ENCODE peak calls at places on chromosomes 2 and 18, in nine cellular contexts. I is Caki2; N is GDM1; U is GM03348; M is activated T-cell treated with anti-CD3 and anti-CD28 coated beads, Interleukin-2, amount 50 U/mL, for 48 hours; E is epithelial cell of esophagus; Q is stimulated activated CD4-positive, alpha-beta T cell treated with anti-CD3 and anti-CD28 coated beads, Interleukin-15, amount 100 ng/mL, for 1 hour; Y is upper lobe of right lung; D is H4. P is an unnamed sample.

GRCh38 chr2:137715731-137716191 is 248.5 kb upstream of the HNMT start:
- DNase-seq in I (no peak), N (no peak), U (no peak), M (no peak), E (no peak), Q (no peak), Y (no peak), D (no peak), P (no peak)

GRCh38 chr2:54757496-54757895 is 34.0 kb downstream of the EML6 start:
- DNase-seq in I (no peak), N (peak; percentile 9), U (no peak), M (no peak), E (peak; percentile 39), Q (no peak), Y (no peak), D (no peak), P (no peak)

GRCh38 chr18:28854964-28855363 is 678.0 kb upstream of the CDH2 start:
- DNase-seq in I (no peak), N (no peak), U (no peak), M (no peak), E (peak; percentile 63), Q (no peak), Y (no peak), D (peak; percentile 28), P (no peak)

GRCh38 chr2:228658998-228659397 is 477.5 kb upstream of the SPHKAP start:
- DNase-seq in I (no peak), N (no peak), U (peak; percentile 5), M (no peak), E (peak; percentile 9), Q (no peak), Y (no peak), D (peak; percentile 71), P (no peak)

GRCh38 chr2:26570083-26570430 is 71.1 kb downstream of the CIB4 start:
- DNase-seq in I (no peak), N (no peak), U (no peak), M (no peak), E (no peak), Q (no peak), Y (peak; percentile 21), D (no peak), P (no peak)

GRCh38 chr2:227570615-227571014 is 28.1 kb upstream of the SCYGR2 start:
- DNase-seq in I (no peak), N (no peak), U (no peak), M (no peak), E (no peak), Q (no peak), Y (no peak), D (no peak), P (no peak)

GRCh38 chr2:6177796-6178195 is 485.6 kb downstream of the SOX11 start:
- DNase-seq in I (no peak), N (no peak), U (no peak), M (no peak), E (no peak), Q (no peak), Y (no peak), D (no peak), P (no peak)

GRCh38 chr2:12506846-12507245 is 209.9 kb upstream of the TRIB2 start:
- DNase-seq in I (no peak), N (no peak), U (no peak), M (no peak), E (no peak), Q (no peak), Y (no peak), D (no peak), P (no peak)

GRCh38 chr18:80159713-80160636 is 50.9 kb downstream of the ADNP2 start:
- DNase-seq in I (no peak), N (no peak), U (no peak), M (peak; percentile 58), E (no peak), Q (no peak), Y (peak; percentile 76), D (no peak), P (no peak)

GRCh38 chr2:69565431-69565839 is 78.1 kb downstream of the AAK1 start:
- DNase-seq in I (peak; percentile 39), N (peak; percentile 27), U (peak; percentile 36), M (peak; percentile 83), E (peak; percentile 43), Q (peak; percentile 42), Y (peak; percentile 73), D (peak; percentile 41), P (no peak)

GRCh38 chr2:156333951-156334495 is 1.5 kb upstream of the NR4A2 start:
- DNase-seq in I (peak; percentile 68), N (no peak), U (peak; percentile 82), M (peak; percentile 79), E (no peak), Q (no peak), Y (peak; percentile 88), D (peak; percentile 17), P (no peak)

GRCh38 chr18:48947583-48947982 is 3.2 kb downstream of the SMAD7 start:
- DNase-seq in I (no peak), N (no peak), U (no peak), M (no peak), E (peak; percentile 53), Q (no peak), Y (no peak), D (no peak), P (peak; percentile 44)

GRCh38 chr2:240783819-240784621 is 36.0 kb downstream of the KIF1A start:
- DNase-seq in I (no peak), N (no peak), U (no peak), M (no peak), E (no peak), Q (no peak), Y (no peak), D (no peak), P (no peak)

GRCh38 chr2:8589721-8590120 is 92.1 kb upstream of the ID2 start:
- DNase-seq in I (no peak), N (no peak), U (no peak), M (no peak), E (no peak), Q (no peak), Y (no peak), D (no peak), P (no peak)

GRCh38 chr2:233331536-233331935 is 22.8 kb upstream of the DGKD start:
- DNase-seq in I (no peak), N (peak; percentile 95), U (no peak), M (peak; percentile 67), E (no peak), Q (no peak), Y (peak; percentile 68), D (no peak), P (no peak)

GRCh38 chr2:96773922-96774321 is 13.2 kb downstream of the CNNM4 start:
- DNase-seq in I (no peak), N (peak; percentile 39), U (no peak), M (peak; percentile 38), E (no peak), Q (no peak), Y (no peak), D (no peak), P (no peak)

GRCh38 chr2:99085400-99085799 is 56.1 kb upstream of the C2orf15 start:
- DNase-seq in I (peak; percentile 15), N (no peak), U (no peak), M (no peak), E (peak; percentile 33), Q (no peak), Y (no peak), D (peak; percentile 9), P (peak; percentile 12)

GRCh38 chr2:178978667-178979066 is 71.3 kb downstream of the CCDC141 start:
- DNase-seq in I (no peak), N (no peak), U (no peak), M (no peak), E (no peak), Q (no peak), Y (no peak), D (no peak), P (no peak)

GRCh38 chr2:1990151-1990589 is 245.9 kb upstream of the PXDN start:
- DNase-seq in I (no peak), N (peak; percentile 92), U (no peak), M (no peak), E (no peak), Q (no peak), Y (no peak), D (no peak), P (no peak)

GRCh38 chr2:218694405-218695145 is 16.1 kb upstream of the TTLL4 start:
- DNase-seq in I (no peak), N (no peak), U (no peak), M (no peak), E (no peak), Q (no peak), Y (no peak), D (no peak), P (peak; percentile 57)

GRCh38 chr2:70627499-70627898 is 73.9 kb upstream of the TGFA start:
- DNase-seq in I (no peak), N (no peak), U (no peak), M (no peak), E (peak; percentile 72), Q (no peak), Y (no peak), D (peak; percentile 31), P (no peak)

GRCh38 chr2:147033046-147033445 is 811.8 kb upstream of the ACVR2A start:
- DNase-seq in I (no peak), N (no peak), U (no peak), M (no peak), E (peak; percentile 4), Q (no peak), Y (no peak), D (no peak), P (no peak)

GRCh38 chr18:475202-475624 is 25.3 kb downstream of the COLEC12 start:
- DNase-seq in I (peak; percentile 22), N (no peak), U (peak; percentile 89), M (no peak), E (no peak), Q (no peak), Y (no peak), D (peak; percentile 71), P (peak; percentile 40)

GRCh38 chr18:12307251-12307736 is 747 bp upstream of the TUBB6 start:
- DNase-seq in I (no peak), N (no peak), U (peak; percentile 81), M (peak; percentile 32), E (peak; percentile 59), Q (no peak), Y (no peak), D (no peak), P (peak; percentile 44)

GRCh38 chr2:133802366-133802765 is 234.1 kb upstream of the NCKAP5 start:
- DNase-seq in I (no peak), N (no peak), U (no peak), M (no peak), E (no peak), Q (no peak), Y (no peak), D (no peak), P (no peak)

GRCh38 chr2:72051971-72052505 is 95.6 kb downstream of the CYP26B1 start:
- DNase-seq in I (no peak), N (no peak), U (no peak), M (no peak), E (no peak), Q (no peak), Y (no peak), D (no peak), P (no peak)

GRCh38 chr18:47413327-47413726 is 161.9 kb upstream of the SKOR2 start:
- DNase-seq in I (no peak), N (no peak), U (no peak), M (no peak), E (no peak), Q (no peak), Y (no peak), D (peak; percentile 19), P (no peak)

GRCh38 chr18:8333961-8334360 is 275.3 kb upstream of the RAB12 start:
- DNase-seq in I (no peak), N (no peak), U (no peak), M (no peak), E (no peak), Q (no peak), Y (no peak), D (no peak), P (no peak)

GRCh38 chr2:6184532-6185302 is 492.5 kb downstream of the SOX11 start:
- DNase-seq in I (no peak), N (no peak), U (no peak), M (no peak), E (no peak), Q (no peak), Y (no peak), D (no peak), P (no peak)

GRCh38 chr18:52312321-52312720 is 27.7 kb upstream of the DCC start:
- DNase-seq in I (peak; percentile 68), N (no peak), U (no peak), M (no peak), E (peak; percentile 32), Q (no peak), Y (no peak), D (peak; percentile 34), P (peak; percentile 68)

GRCh38 chr2:121008978-121009377 is 273.3 kb downstream of the GLI2 start:
- DNase-seq in I (no peak), N (no peak), U (no peak), M (no peak), E (peak; percentile 8), Q (no peak), Y (no peak), D (no peak), P (no peak)

P was measured in kidney glomerular epithelial cell.